ENCODE peak calls at places on chromosomes 12 and 14, in eight cellular contexts. One of them, this sample, is unnamed.

GRCh38 chr12:130375888-130376287 is 38.2 kb downstream of the PIWIL1 start:
- DNase-seq in IMR-90: no peak
- DNase-seq in tibial nerve: no peak
- DNase-seq in body of pancreas: no peak
- DNase-seq in stomach: no peak
- DNase-seq in adrenal gland: no peak
- DNase-seq in HepG2: no peak
- DNase-seq in ovary: no peak
- DNase-seq in this sample: no peak

GRCh38 chr14:89921346-89921745 is 33.2 kb downstream of the EFCAB11 start:
- DNase-seq in IMR-90: peak
- DNase-seq in tibial nerve: no peak
- DNase-seq in body of pancreas: no peak
- DNase-seq in stomach: no peak
- DNase-seq in adrenal gland: no peak
- DNase-seq in HepG2: no peak
- DNase-seq in ovary: no peak
- DNase-seq in this sample: no peak

GRCh38 chr14:53842938-53843337 is 113.7 kb downstream of the BMP4 start:
- DNase-seq in IMR-90: peak
- DNase-seq in tibial nerve: no peak
- DNase-seq in body of pancreas: peak
- DNase-seq in stomach: no peak
- DNase-seq in adrenal gland: no peak
- DNase-seq in HepG2: peak
- DNase-seq in ovary: no peak
- DNase-seq in this sample: no peak

GRCh38 chr14:76564471-76565119 is 188.7 kb downstream of the ESRRB start:
- DNase-seq in IMR-90: no peak
- DNase-seq in tibial nerve: no peak
- DNase-seq in body of pancreas: no peak
- DNase-seq in stomach: no peak
- DNase-seq in adrenal gland: no peak
- DNase-seq in HepG2: no peak
- DNase-seq in ovary: no peak
- DNase-seq in this sample: no peak

GRCh38 chr12:62530596-62530995 is 64.0 kb downstream of the MON2 start:
- DNase-seq in IMR-90: peak
- DNase-seq in tibial nerve: no peak
- DNase-seq in body of pancreas: no peak
- DNase-seq in stomach: no peak
- DNase-seq in adrenal gland: no peak
- DNase-seq in HepG2: no peak
- DNase-seq in ovary: no peak
- DNase-seq in this sample: no peak

GRCh38 chr12:84840356-84840755 is 72.2 kb downstream of the SLC6A15 start:
- DNase-seq in IMR-90: no peak
- DNase-seq in tibial nerve: no peak
- DNase-seq in body of pancreas: no peak
- DNase-seq in stomach: no peak
- DNase-seq in adrenal gland: no peak
- DNase-seq in HepG2: no peak
- DNase-seq in ovary: no peak
- DNase-seq in this sample: no peak

GRCh38 chr12:124097681-124098080 is 124.7 kb downstream of the ZNF664 start:
- DNase-seq in IMR-90: no peak
- DNase-seq in tibial nerve: no peak
- DNase-seq in body of pancreas: no peak
- DNase-seq in stomach: no peak
- DNase-seq in adrenal gland: no peak
- DNase-seq in HepG2: no peak
- DNase-seq in ovary: no peak
- DNase-seq in this sample: peak

GRCh38 chr12:115659422-115659821 is 618.1 kb downstream of the MED13L start:
- DNase-seq in IMR-90: no peak
- DNase-seq in tibial nerve: no peak
- DNase-seq in body of pancreas: no peak
- DNase-seq in stomach: no peak
- DNase-seq in adrenal gland: no peak
- DNase-seq in HepG2: no peak
- DNase-seq in ovary: no peak
- DNase-seq in this sample: no peak

GRCh38 chr14:61121293-61121897 is 140.3 kb downstream of the SLC38A6 start:
- DNase-seq in IMR-90: no peak
- DNase-seq in tibial nerve: no peak
- DNase-seq in body of pancreas: no peak
- DNase-seq in stomach: no peak
- DNase-seq in adrenal gland: no peak
- DNase-seq in HepG2: no peak
- DNase-seq in ovary: no peak
- DNase-seq in this sample: no peak

GRCh38 chr14:32370720-32371119 is 41.6 kb downstream of the AKAP6 start:
- DNase-seq in IMR-90: peak
- DNase-seq in tibial nerve: no peak
- DNase-seq in body of pancreas: no peak
- DNase-seq in stomach: no peak
- DNase-seq in adrenal gland: no peak
- DNase-seq in HepG2: no peak
- DNase-seq in ovary: no peak
- DNase-seq in this sample: no peak

GRCh38 chr14:75634848-75635247 is 25.8 kb downstream of the ERG28 start:
- DNase-seq in IMR-90: no peak
- DNase-seq in tibial nerve: no peak
- DNase-seq in body of pancreas: no peak
- DNase-seq in stomach: no peak
- DNase-seq in adrenal gland: no peak
- DNase-seq in HepG2: no peak
- DNase-seq in ovary: no peak
- DNase-seq in this sample: no peak

GRCh38 chr12:82942521-82942920 is 255.8 kb downstream of the TMTC2 start:
- DNase-seq in IMR-90: no peak
- DNase-seq in tibial nerve: no peak
- DNase-seq in body of pancreas: no peak
- DNase-seq in stomach: no peak
- DNase-seq in adrenal gland: no peak
- DNase-seq in HepG2: no peak
- DNase-seq in ovary: no peak
- DNase-seq in this sample: no peak

GRCh38 chr12:123026094-123026853 is 45.8 kb downstream of the ARL6IP4 start:
- DNase-seq in IMR-90: no peak
- DNase-seq in tibial nerve: no peak
- DNase-seq in body of pancreas: no peak
- DNase-seq in stomach: no peak
- DNase-seq in adrenal gland: no peak
- DNase-seq in HepG2: no peak
- DNase-seq in ovary: no peak
- DNase-seq in this sample: no peak

GRCh38 chr12:32874926-32875325 is 21.7 kb downstream of the PKP2 start:
- DNase-seq in IMR-90: no peak
- DNase-seq in tibial nerve: no peak
- DNase-seq in body of pancreas: no peak
- DNase-seq in stomach: no peak
- DNase-seq in adrenal gland: no peak
- DNase-seq in HepG2: no peak
- DNase-seq in ovary: no peak
- DNase-seq in this sample: no peak

GRCh38 chr12:124849382-124849781 is 14.3 kb downstream of the SCARB1 start:
- DNase-seq in IMR-90: no peak
- DNase-seq in tibial nerve: no peak
- DNase-seq in body of pancreas: no peak
- DNase-seq in stomach: no peak
- DNase-seq in adrenal gland: peak
- DNase-seq in HepG2: no peak
- DNase-seq in ovary: peak
- DNase-seq in this sample: no peak

GRCh38 chr14:68719634-68720384 is 73.1 kb downstream of the ZFP36L1 start:
- DNase-seq in IMR-90: no peak
- DNase-seq in tibial nerve: no peak
- DNase-seq in body of pancreas: no peak
- DNase-seq in stomach: no peak
- DNase-seq in adrenal gland: no peak
- DNase-seq in HepG2: no peak
- DNase-seq in ovary: no peak
- DNase-seq in this sample: no peak

GRCh38 chr14:68669101-68669500 is 123.8 kb downstream of the ZFP36L1 start:
- DNase-seq in IMR-90: no peak
- DNase-seq in tibial nerve: no peak
- DNase-seq in body of pancreas: peak
- DNase-seq in stomach: no peak
- DNase-seq in adrenal gland: no peak
- DNase-seq in HepG2: no peak
- DNase-seq in ovary: no peak
- DNase-seq in this sample: no peak

GRCh38 chr12:48824112-48824511 is 5.8 kb downstream of the CACNB3 start:
- DNase-seq in IMR-90: no peak
- DNase-seq in tibial nerve: no peak
- DNase-seq in body of pancreas: no peak
- DNase-seq in stomach: peak
- DNase-seq in adrenal gland: no peak
- DNase-seq in HepG2: no peak
- DNase-seq in ovary: no peak
- DNase-seq in this sample: no peak

GRCh38 chr14:100979079-100979478 is 75.6 kb upstream of the RTL1 start:
- DNase-seq in IMR-90: no peak
- DNase-seq in tibial nerve: no peak
- DNase-seq in body of pancreas: no peak
- DNase-seq in stomach: no peak
- DNase-seq in adrenal gland: no peak
- DNase-seq in HepG2: no peak
- DNase-seq in ovary: no peak
- DNase-seq in this sample: no peak
- H3K27ac ChIP-seq in IMR-90: no peak
- H3K27ac ChIP-seq in tibial nerve: no peak
- H3K27ac ChIP-seq in body of pancreas: no peak
- H3K27ac ChIP-seq in stomach: no peak
- H3K27ac ChIP-seq in adrenal gland: no peak
- H3K27ac ChIP-seq in HepG2: no peak
- H3K27ac ChIP-seq in ovary: no peak
- H3K27ac ChIP-seq in this sample: no peak

DNA sequence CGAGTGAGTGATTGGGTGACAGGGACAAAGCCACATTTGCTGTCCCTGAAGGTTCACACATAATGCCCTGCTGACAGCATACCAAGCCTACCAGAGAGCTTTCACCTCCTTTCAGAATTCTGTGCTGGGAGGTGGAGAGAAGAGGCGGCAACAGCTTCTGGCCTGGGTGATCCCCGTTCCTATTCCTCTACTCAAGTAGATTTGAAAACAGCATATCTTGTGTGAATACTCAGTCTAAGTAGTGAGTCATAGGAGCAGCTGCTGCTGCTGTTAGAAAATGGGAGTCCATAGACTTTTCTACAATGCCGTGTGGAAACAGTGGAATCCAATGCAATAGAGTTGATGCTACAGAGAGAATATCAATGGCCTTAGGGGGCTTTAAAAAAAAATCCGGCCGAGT is 44.7 kb downstream of the SRGAP1 start:
- DNase-seq in IMR-90: peak
- DNase-seq in tibial nerve: no peak
- DNase-seq in body of pancreas: no peak
- DNase-seq in stomach: no peak
- DNase-seq in adrenal gland: no peak
- DNase-seq in HepG2: no peak
- DNase-seq in ovary: no peak
- DNase-seq in this sample: no peak
- H3K4me3 ChIP-seq in IMR-90: no peak
- H3K4me3 ChIP-seq in tibial nerve: no peak
- H3K4me3 ChIP-seq in body of pancreas: no peak
- H3K4me3 ChIP-seq in stomach: no peak
- H3K4me3 ChIP-seq in adrenal gland: no peak
- H3K4me3 ChIP-seq in HepG2: no peak
- H3K4me3 ChIP-seq in ovary: no peak
- H3K4me3 ChIP-seq in this sample: no peak

DNA sequence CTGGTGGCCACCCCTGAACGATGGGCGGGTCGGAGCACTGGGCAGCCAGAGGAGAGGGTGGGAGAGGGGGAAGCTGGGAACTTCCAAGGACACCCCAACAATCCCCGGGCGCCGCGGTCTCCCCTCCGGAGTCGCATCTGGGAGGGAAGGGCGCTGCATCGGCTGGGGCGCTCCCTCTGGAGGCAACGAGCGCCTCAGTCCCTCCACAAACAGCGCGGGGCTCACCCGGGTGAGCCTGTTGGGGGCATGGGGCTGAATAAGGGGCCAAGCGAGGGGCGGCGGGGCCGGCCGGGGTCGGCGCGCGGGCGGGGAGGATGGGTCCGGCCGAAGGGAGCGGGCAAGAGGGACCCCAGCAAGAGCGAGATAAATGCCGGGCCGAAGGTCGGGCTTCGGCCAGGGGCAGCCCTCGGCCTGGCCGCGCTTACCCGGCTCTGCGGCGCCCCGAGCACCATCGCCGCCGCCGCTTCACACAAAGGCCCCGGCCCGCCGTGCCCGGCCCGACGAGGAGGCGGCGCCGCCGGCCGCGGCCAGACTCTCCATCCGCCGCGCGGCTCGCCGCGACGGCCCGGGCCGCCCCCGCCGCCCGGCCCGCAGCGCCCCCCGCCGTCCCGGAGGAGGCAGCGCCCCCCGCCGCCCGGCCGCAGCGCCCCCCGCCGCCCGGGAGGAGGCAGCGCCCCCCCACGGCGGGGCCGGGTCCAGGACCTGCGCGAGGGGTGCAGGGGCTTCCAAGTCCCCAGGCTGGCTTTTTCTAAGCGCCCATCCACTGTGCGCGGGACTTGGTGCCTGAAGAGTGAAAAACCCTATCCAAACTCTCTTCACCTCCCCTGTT is at the start of gene ZBTB39:
- DNase-seq in IMR-90: peak
- DNase-seq in tibial nerve: no peak
- DNase-seq in body of pancreas: peak
- DNase-seq in stomach: peak
- DNase-seq in adrenal gland: peak
- DNase-seq in HepG2: peak
- DNase-seq in ovary: peak
- DNase-seq in this sample: peak
- TF ChIP-seq POLR2A in IMR-90: peak
- TF ChIP-seq POLR2A in tibial nerve: no peak
- TF ChIP-seq POLR2A in body of pancreas: no peak
- TF ChIP-seq POLR2A in stomach: no peak
- TF ChIP-seq POLR2A in adrenal gland: peak
- TF ChIP-seq POLR2A in HepG2: peak
- TF ChIP-seq POLR2A in ovary: peak
- TF ChIP-seq POLR2A in this sample: no peak

GRCh38 chr12:2509137-2509536 is 285.6 kb upstream of the FKBP4 start:
- DNase-seq in IMR-90: no peak
- DNase-seq in tibial nerve: no peak
- DNase-seq in body of pancreas: no peak
- DNase-seq in stomach: no peak
- DNase-seq in adrenal gland: no peak
- DNase-seq in HepG2: no peak
- DNase-seq in ovary: no peak
- DNase-seq in this sample: no peak
- H3K27ac ChIP-seq in IMR-90: no peak
- H3K27ac ChIP-seq in tibial nerve: no peak
- H3K27ac ChIP-seq in body of pancreas: no peak
- H3K27ac ChIP-seq in stomach: no peak
- H3K27ac ChIP-seq in adrenal gland: no peak
- H3K27ac ChIP-seq in HepG2: no peak
- H3K27ac ChIP-seq in ovary: no peak
- H3K27ac ChIP-seq in this sample: no peak

This sample was measured in testis.